ENCODE peak calls at places on chromosomes 11 and 22, in eight cellular contexts. O is GM10248, T is astrocyte of the spinal cord, H is dorsolateral prefrontal cortex, M is fibroblast of lung, C is fibroblast of villous mesenchyme, P is fibroblast of pulmonary artery, I is tibial artery. X is an unnamed sample.

GRCh38 chr22:36435516-36436415 is 45.7 kb downstream of the TXN2 start:
- DNase-seq in T (no peak), M (no peak), C (no peak), H (no peak), O (peak), P (no peak), I (no peak), X (no peak)

GRCh38 chr11:69950120-69950519 is 128.0 kb upstream of the ANO1 start:
- DNase-seq in C (no peak), O (peak), T (peak), M (no peak), P (no peak), H (no peak), I (no peak), X (no peak)

GRCh38 chr11:129814244-129814992 is 1.2 kb upstream of the TMEM45B start:
- DNase-seq in I (no peak), T (no peak), O (no peak), M (no peak), H (no peak), P (no peak), C (no peak), X (no peak)

GRCh38 chr22:47333625-47334024 is 571.2 kb downstream of the TBC1D22A start:
- DNase-seq in O (no peak), I (no peak), T (peak), P (peak), H (no peak), M (peak), C (peak), X (peak)

GRCh38 chr11:67698247-67698646 is 23.8 kb upstream of the ALDH3B2 start:
- DNase-seq in O (peak), P (no peak), I (no peak), H (no peak), T (no peak), C (no peak), M (no peak), X (no peak)

GRCh38 chr11:44999068-44999467 is 48.4 kb upstream of the TP53I11 start:
- DNase-seq in P (no peak), O (no peak), H (no peak), T (no peak), C (no peak), I (no peak), M (no peak), X (no peak)

GRCh38 chr11:108009497-108010360 is 1.0 kb downstream of the CUL5 start:
- DNase-seq in M (peak), H (no peak), I (no peak), C (peak), T (peak), P (peak), O (no peak), X (no peak)

GRCh38 chr11:2428322-2428795 is 16.0 kb downstream of the TRPM5 start:
- DNase-seq in C (peak), O (peak), I (no peak), H (peak), M (peak), T (peak), P (peak), X (peak)

GRCh38 chr11:44434191-44434590 is 124.3 kb upstream of the ALX4 start:
- DNase-seq in T (no peak), P (no peak), C (no peak), M (no peak), O (no peak), I (no peak), H (no peak), X (no peak)

GRCh38 chr22:30324008-30324730 is 2.6 kb downstream of the TBC1D10A start:
- DNase-seq in C (peak), P (no peak), M (peak), H (no peak), I (no peak), O (no peak), T (peak), X (no peak)

GRCh38 chr11:81585534-81585933 is 1148.1 kb downstream of the FAM181B start:
- DNase-seq in H (no peak), T (no peak), M (no peak), C (no peak), I (no peak), P (no peak), O (no peak), X (no peak)

DNA sequence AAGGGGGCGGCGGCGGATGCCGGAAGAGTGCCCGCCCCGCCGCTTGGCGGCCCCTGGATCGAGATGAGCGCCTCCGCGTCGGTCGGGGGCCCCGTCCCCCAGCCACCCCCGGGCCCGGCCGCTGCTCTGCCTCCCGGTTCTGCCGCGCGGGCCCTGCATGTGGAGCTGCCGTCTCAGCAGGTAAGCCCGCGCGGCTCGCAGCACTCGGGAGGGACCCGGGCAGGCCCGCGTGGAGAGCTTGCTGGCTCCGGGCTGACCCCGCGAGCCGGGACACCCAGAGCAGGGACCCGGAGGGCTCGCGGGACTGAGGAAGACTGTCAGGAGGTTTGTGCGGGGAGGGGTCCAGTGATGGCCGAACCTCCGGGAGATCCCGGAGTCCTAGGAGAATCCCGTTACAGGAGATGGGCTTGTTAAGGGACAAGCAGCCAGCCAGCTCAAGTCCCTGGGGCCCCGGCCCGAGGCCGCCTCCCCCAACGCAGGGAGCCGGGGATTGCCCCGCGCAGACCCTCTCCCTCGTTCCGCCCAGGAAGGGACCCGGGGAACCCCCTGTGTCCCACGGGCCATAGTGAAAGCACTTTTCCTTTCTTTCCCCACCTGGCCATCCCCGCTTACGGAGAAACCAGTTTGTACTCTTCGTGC is 454 bp downstream of the UVRAG start:
- DNase-seq in O (peak), M (peak), I (no peak), C (peak), H (no peak), P (peak), T (peak), X (no peak)
- TF ChIP-seq CTCF in O (no peak), M (no peak), I (no peak), C (no peak), H (no peak), P (no peak), T (no peak), X (no peak)

GRCh38 chr11:114586797-114587196 is 8.8 kb downstream of the NXPE4 start:
- DNase-seq in T (no peak), I (no peak), H (no peak), O (no peak), P (peak), C (peak), M (no peak), X (no peak)
- TF ChIP-seq CTCF in T (peak), I (no peak), H (no peak), O (no peak), P (peak), C (peak), M (no peak), X (no peak)

GRCh38 chr11:86919557-86920210 is 35.5 kb downstream of the FZD4 start:
- DNase-seq in H (no peak), M (peak), T (peak), O (peak), C (peak), P (peak), I (no peak), X (peak)
- TF ChIP-seq CTCF in H (peak), M (peak), T (peak), O (peak), C (peak), P (peak), I (peak), X (peak)

GRCh38 chr11:100999756-101000155 is 129.9 kb downstream of the PGR start:
- DNase-seq in M (no peak), H (no peak), T (no peak), I (no peak), O (no peak), C (no peak), P (no peak), X (no peak)
- TF ChIP-seq CTCF in M (no peak), H (no peak), T (no peak), I (no peak), O (no peak), C (no peak), P (no peak), X (no peak)

X was measured in astrocyte of the cerebellum.